ENCODE peak calls at places on chromosomes 6 and 20, in ten cellular contexts. Y is small intestine; W is heart left ventricle; I is thoracic aorta; S is mesendoderm; E is activated T-helper 9 cell treated with anti-CD3 and anti-CD28 coated beads, Interleukin-2, amount 50 U/mL, for 16 hours; T is activated T-helper 1 cell treated with Interleukin-2 at 50 U/mL for 16 hours; D is GM12865; H is C1 segment of cervical spinal cord; V is tibial nerve. J is an unnamed sample.

GRCh38 chr6:166676270-166676860 is 49.3 kb upstream of the RPS6KA2 start:
- DNase-seq in H (no peak), V (no peak), T (no peak), W (no peak), E (no peak), I (no peak), D (no peak), S (no peak), Y (no peak), J (no peak)

GRCh38 chr6:109456283-109456583 is 661 bp upstream of the MICAL1 start:
- DNase-seq in E (no peak), H (no peak), S (peak; percentile 30), V (no peak), Y (peak; percentile 69), W (no peak), D (no peak), I (no peak), T (no peak), J (no peak)

GRCh38 chr6:139544699-139545052 is 170.2 kb upstream of the CITED2 start:
- DNase-seq in I (no peak), W (no peak), E (no peak), D (no peak), H (no peak), S (no peak), Y (no peak), T (no peak), V (no peak), J (no peak)

GRCh38 chr6:1499798-1500197 is 109.9 kb upstream of the FOXC1 start:
- DNase-seq in H (no peak), V (no peak), S (no peak), D (no peak), W (peak; percentile 30), I (no peak), Y (no peak), T (no peak), E (no peak), J (no peak)

GRCh38 chr6:147078602-147079001 is 125.6 kb upstream of the STXBP5 start:
- DNase-seq in D (no peak), E (no peak), S (no peak), I (no peak), T (no peak), Y (no peak), V (no peak), W (no peak), H (no peak), J (no peak)

GRCh38 chr6:139883776-139884175 is 509.3 kb upstream of the CITED2 start:
- DNase-seq in H (no peak), Y (no peak), E (no peak), S (peak; percentile 71), I (no peak), W (no peak), D (no peak), T (no peak), V (no peak), J (no peak)

GRCh38 chr20:23231561-23232218 is 118.9 kb upstream of the NXT1 start:
- DNase-seq in V (no peak), T (no peak), H (no peak), S (peak; percentile 66), W (no peak), Y (no peak), I (no peak), E (no peak), D (no peak), J (no peak)

GRCh38 chr20:7703436-7703835 is 236.8 kb downstream of the HAO1 start:
- DNase-seq in T (no peak), I (no peak), Y (no peak), S (no peak), V (no peak), W (no peak), H (no peak), D (no peak), E (no peak), J (peak; percentile 73)

GRCh38 chr6:65943548-65943947 is 236.5 kb upstream of the EYS start:
- DNase-seq in W (no peak), V (no peak), E (no peak), I (no peak), S (no peak), Y (no peak), D (no peak), H (no peak), T (no peak), J (no peak)

GRCh38 chr20:59455392-59456341 is 148.7 kb upstream of the PHACTR3 start:
- DNase-seq in W (no peak), Y (peak; percentile 57), D (peak; percentile 3), H (peak; percentile 13), E (no peak), I (no peak), S (peak; percentile 42), T (no peak), V (no peak), J (peak; percentile 33)

GRCh38 chr20:58852559-58853271 is at the start of gene GNAS:
- DNase-seq in I (no peak), H (no peak), W (peak; percentile 61), T (peak; percentile 37), E (peak; percentile 24), V (no peak), D (peak; percentile 54), Y (peak; percentile 42), S (peak; percentile 92), J (no peak)

GRCh38 chr20:63097336-63097831 is 90.6 kb upstream of the BHLHE23 start:
- DNase-seq in Y (no peak), W (peak; percentile 14), E (no peak), I (no peak), V (no peak), D (no peak), H (no peak), T (no peak), S (no peak), J (no peak)

GRCh38 chr20:35702051-35702823 is 3.0 kb downstream of the ROMO1 start:
- DNase-seq in S (no peak), H (no peak), T (no peak), V (no peak), I (no peak), Y (no peak), W (no peak), D (no peak), E (no peak), J (no peak)

GRCh38 chr6:43682724-43683429 is 4.7 kb downstream of the MRPS18A start:
- DNase-seq in V (no peak), I (no peak), Y (no peak), W (no peak), T (no peak), E (no peak), S (peak; percentile 39), H (no peak), D (no peak), J (no peak)

GRCh38 chr6:129981598-129981997 is 36.8 kb upstream of the L3MBTL3 start:
- DNase-seq in S (no peak), Y (no peak), D (peak; percentile 12), T (no peak), I (no peak), E (no peak), V (no peak), H (no peak), W (no peak), J (no peak)

GRCh38 chr6:160058603-160059215 is 62.9 kb upstream of the SLC22A1 start:
- DNase-seq in T (no peak), E (no peak), D (no peak), V (no peak), S (no peak), W (no peak), I (no peak), H (no peak), Y (peak; percentile 13), J (no peak)

GRCh38 chr6:163573503-163574179 is 159.1 kb downstream of the QKI start:
- DNase-seq in I (no peak), V (no peak), S (peak; percentile 42), E (no peak), T (no peak), H (no peak), D (no peak), Y (no peak), W (no peak), J (no peak)

GRCh38 chr6:166671434-166672061 is 44.5 kb upstream of the RPS6KA2 start:
- DNase-seq in I (no peak), W (no peak), H (no peak), T (no peak), Y (no peak), E (no peak), V (no peak), S (peak; percentile 32), D (no peak), J (no peak)

GRCh38 chr20:58102252-58102651 is 126.2 kb downstream of the ANKRD60 start:
- DNase-seq in T (no peak), W (no peak), E (no peak), D (no peak), V (no peak), H (no peak), I (no peak), S (no peak), Y (no peak), J (no peak)

GRCh38 chr20:36950432-36951197 is 893 bp downstream of the SAMHD1 start:
- DNase-seq in V (no peak), E (peak; percentile 15), D (peak; percentile 48), T (no peak), S (peak; percentile 45), W (no peak), H (peak; percentile 35), I (no peak), Y (peak; percentile 48), J (peak; percentile 56)

GRCh38 chr20:33730946-33731692 is 677 bp upstream of the ZNF341 start:
- DNase-seq in H (no peak), T (no peak), I (no peak), V (no peak), S (no peak), W (no peak), Y (no peak), D (no peak), E (no peak), J (no peak)

GRCh38 chr6:54335871-54336270 is 27.6 kb downstream of the TINAG start:
- DNase-seq in T (no peak), D (no peak), W (no peak), E (no peak), Y (no peak), I (no peak), S (peak; percentile 89), V (no peak), H (no peak), J (no peak)

J was measured in NCI-H524.